ENCODE peak calls at places on chromosomes 11 and 22, in five cellular contexts. T is PC-3, D is stomach, E is transverse colon, L is heart left ventricle. Q is an unnamed sample. For H3K4me1, the result is how much of the 10 kb centered on the place peaks cover.

GRCh38 chr22:30822216-30823014 is 127.7 kb downstream of the OSBP2 start:
- DNase-seq in T (no peak), D (no peak), E (no peak), L (no peak), Q (no peak)

GRCh38 chr11:120385110-120385509 is 48.9 kb downstream of the ARHGEF12 start:
- DNase-seq in T (no peak), D (no peak), E (no peak), L (no peak), Q (no peak)

GRCh38 chr22:28798810-28799124 is 1.6 kb downstream of the XBP1 start:
- DNase-seq in T (no peak), D (no peak), E (no peak), L (no peak), Q (no peak)

GRCh38 chr22:39343259-39344045 is 6.3 kb upstream of the SYNGR1 start:
- DNase-seq in T (peak), D (peak), E (peak), L (peak), Q (peak)

GRCh38 chr11:74937696-74938475 is 11.0 kb downstream of the XRRA1 start:
- DNase-seq in T (peak), D (no peak), E (no peak), L (no peak), Q (no peak)

GRCh38 chr11:8930456-8931175 is 2.1 kb downstream of the C11orf16 start:
- DNase-seq in T (no peak), D (no peak), E (no peak), L (no peak), Q (no peak)

GRCh38 chr22:43263645-43264514 is 76.9 kb upstream of the TTLL12 start:
- DNase-seq in T (no peak), D (peak), E (peak), L (peak), Q (peak)

GRCh38 chr11:114605370-114605769 is 9.8 kb upstream of the NXPE4 start:
- DNase-seq in T (no peak), D (no peak), E (no peak), L (no peak), Q (no peak)

GRCh38 chr11:8229299-8230177 is 34.1 kb downstream of the LMO1 start:
- DNase-seq in T (peak), D (peak), E (peak), L (peak), Q (no peak)

GRCh38 chr11:110026823-110027626 is 66.2 kb upstream of the ZC3H12C start:
- DNase-seq in T (no peak), D (no peak), E (no peak), L (no peak), Q (peak)

GRCh38 chr22:33000342-33001280 is 57.6 kb downstream of the SYN3 start:
- DNase-seq in T (peak), D (peak), E (peak), L (peak), Q (no peak)

GRCh38 chr11:84887055-84887629 is 740.0 kb downstream of the DLG2 start:
- DNase-seq in T (no peak), D (no peak), E (no peak), L (no peak), Q (no peak)

GRCh38 chr22:42356547-42356946 is 75.7 kb downstream of the NFAM1 start:
- DNase-seq in T (no peak), D (no peak), E (no peak), L (no peak), Q (no peak)

GRCh38 chr22:45548991-45549736 is 46.5 kb downstream of the FBLN1 start:
- DNase-seq in T (peak), D (peak), E (peak), L (no peak), Q (peak)
- H3K4me1 ChIP-seq in T (under half), D (under half), E (under half), L (under half), Q (under half)

GRCh38 chr11:131656839-131657211 is 286.4 kb downstream of the NTM start:
- DNase-seq in T (no peak), D (no peak), E (no peak), L (no peak), Q (no peak)
- H3K4me1 ChIP-seq in T (under half), D (under half), E (under half), L (under half), Q (under half)

DNA sequence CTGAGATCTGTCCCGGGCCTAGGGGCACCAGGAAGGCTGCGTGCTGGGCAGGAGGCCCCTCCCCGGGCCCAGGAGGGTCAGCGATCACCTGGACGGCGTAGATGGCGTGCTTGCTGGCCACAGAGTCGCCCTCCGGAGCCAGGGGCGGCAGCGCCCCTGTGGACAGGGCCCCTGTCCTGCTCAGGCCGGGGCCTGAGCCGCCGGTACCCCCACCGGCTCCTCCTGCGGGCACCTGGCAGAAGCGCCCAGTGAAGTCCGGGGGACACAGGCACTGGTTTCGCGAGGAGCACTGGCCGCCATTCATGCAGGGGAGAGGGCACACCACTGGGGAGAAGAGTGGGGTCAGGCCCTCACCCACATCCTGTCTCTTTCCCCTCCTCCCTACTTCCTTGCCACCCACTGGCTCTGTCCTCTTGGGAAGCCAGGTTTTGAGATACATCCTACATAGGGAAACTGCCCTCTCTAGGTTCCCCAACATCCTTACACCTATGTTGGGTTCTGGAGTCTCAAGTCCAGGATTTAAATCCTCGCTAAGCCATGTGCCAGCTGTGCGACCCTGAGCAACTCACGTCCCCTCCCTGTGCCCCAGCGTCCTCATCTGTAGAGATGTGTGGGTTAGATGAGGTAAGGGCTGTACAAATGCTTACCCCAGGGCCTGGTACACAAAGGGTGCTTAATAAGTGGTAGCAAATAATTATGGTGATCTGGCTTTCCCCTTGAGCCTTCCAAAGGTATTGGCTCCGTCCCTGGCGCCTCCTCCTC is 3.9 kb downstream of the LTBP3 start:
- DNase-seq in T (no peak), D (no peak), E (no peak), L (no peak), Q (no peak)
- H3K4me1 ChIP-seq in T (half or more), D (half or more), E (under half), L (under half), Q (under half)

DNA sequence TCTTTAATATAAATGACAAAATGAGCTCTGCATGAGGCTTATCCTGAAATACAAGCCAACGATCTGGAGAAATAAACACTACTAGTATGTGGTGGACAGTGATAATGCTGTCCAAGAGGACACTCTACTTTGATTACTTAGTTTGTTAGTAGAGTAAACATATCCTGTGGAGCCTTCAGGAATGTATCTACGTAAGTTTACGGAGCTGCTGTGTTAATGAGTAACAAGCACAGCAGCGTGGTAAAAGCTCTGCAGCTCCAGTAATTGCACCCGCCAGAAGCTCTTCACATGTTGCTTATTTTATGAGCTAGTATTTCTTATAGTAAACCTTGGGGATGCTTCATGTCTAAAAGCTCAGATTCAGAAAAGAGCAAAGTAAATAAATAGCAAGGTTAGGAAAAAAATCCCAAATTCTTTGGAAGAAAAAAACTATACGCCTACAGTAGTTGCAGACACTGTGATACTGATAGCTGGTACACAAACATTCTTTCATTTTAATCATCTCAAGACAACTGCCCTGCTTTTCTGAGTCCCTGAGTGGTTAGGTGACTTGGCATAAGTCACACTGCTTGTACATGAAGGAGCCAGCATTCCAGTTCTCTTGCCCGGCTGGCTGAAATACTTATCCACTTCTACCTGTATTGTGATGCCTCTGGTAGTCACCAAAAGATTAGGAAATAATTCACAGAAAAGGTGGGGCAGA is 32.7 kb upstream of the CCDC34 start:
- DNase-seq in T (peak), D (peak), E (peak), L (no peak), Q (no peak)
- H3K4me1 ChIP-seq in T (half or more), D (under half), E (under half), L (under half), Q (half or more)